ENCODE peak calls at places on chromosomes 1 and 21, in nine cellular contexts. C, V, T, D, E, U, S, P and N are unnamed samples.

GRCh38 chr1:150150511-150151021 is 850 bp downstream of the PLEKHO1 start:
- DNase-seq in E (no peak), U (no peak), T (no peak), C (no peak), D (no peak), V (peak), P (peak), S (no peak), N (peak)

GRCh38 chr1:231682761-231683160 is 56.2 kb downstream of the DISC1 start:
- DNase-seq in D (no peak), E (no peak), U (no peak), P (no peak), C (no peak), V (no peak), S (no peak), T (no peak), N (no peak)

GRCh38 chr1:18149113-18149641 is 41.6 kb downstream of the IGSF21 start:
- DNase-seq in E (peak), D (no peak), V (no peak), C (no peak), P (peak), S (no peak), U (no peak), T (no peak), N (peak)

GRCh38 chr1:201084171-201084766 is 28.0 kb downstream of the CACNA1S start:
- DNase-seq in T (no peak), V (no peak), U (no peak), C (no peak), E (no peak), P (no peak), S (peak), D (no peak), N (no peak)

GRCh38 chr1:193700710-193701355 is 514.4 kb upstream of the B3GALT2 start:
- DNase-seq in V (no peak), P (no peak), C (peak), S (no peak), U (no peak), E (peak), D (no peak), T (no peak), N (peak)

GRCh38 chr1:38027201-38028104 is 14.9 kb downstream of the UTP11 start:
- DNase-seq in C (no peak), T (no peak), P (no peak), V (no peak), U (no peak), E (peak), D (no peak), S (no peak), N (no peak)

GRCh38 chr1:202952818-202953217 is 5.3 kb downstream of the ADIPOR1 start:
- DNase-seq in S (no peak), V (no peak), P (no peak), C (peak), U (peak), T (no peak), E (peak), D (peak), N (no peak)

GRCh38 chr1:156776942-156777341 is 9.6 kb downstream of the PRCC start:
- DNase-seq in C (no peak), S (no peak), E (no peak), D (no peak), V (no peak), T (no peak), U (no peak), P (no peak), N (no peak)

GRCh38 chr1:152024228-152024627 is 12.6 kb downstream of the S100A11 start:
- DNase-seq in D (no peak), U (no peak), T (no peak), C (no peak), V (no peak), P (no peak), S (no peak), E (peak), N (no peak)

GRCh38 chr1:81165963-81166362 is 634.8 kb upstream of the ADGRL2 start:
- DNase-seq in S (no peak), V (no peak), T (no peak), P (no peak), C (no peak), E (no peak), D (no peak), U (no peak), N (no peak)

GRCh38 chr1:198273901-198274300 is 117.1 kb downstream of the NEK7 start:
- DNase-seq in E (no peak), T (no peak), V (no peak), C (no peak), D (no peak), P (no peak), U (no peak), S (no peak), N (no peak)

GRCh38 chr1:26694597-26695416 is 1.0 kb upstream of the ARID1A start:
- DNase-seq in E (no peak), U (no peak), P (no peak), T (peak), C (no peak), V (no peak), S (no peak), D (no peak), N (no peak)

GRCh38 chr1:233355841-233356704 is 28.5 kb downstream of the MAP3K21 start:
- DNase-seq in S (no peak), C (no peak), D (no peak), P (no peak), E (no peak), U (no peak), V (no peak), T (no peak), N (no peak)

GRCh38 chr1:7644906-7645750 is 126.0 kb upstream of the VAMP3 start:
- DNase-seq in T (no peak), E (peak), S (no peak), P (no peak), C (no peak), V (no peak), D (no peak), U (no peak), N (no peak)

GRCh38 chr1:207698822-207699483 is 52.9 kb upstream of the CD46 start:
- DNase-seq in E (peak), V (no peak), C (peak), T (no peak), D (no peak), P (peak), U (peak), S (no peak), N (peak)

GRCh38 chr1:154607084-154607747 is 770 bp downstream of the ADAR start:
- DNase-seq in T (no peak), D (no peak), V (no peak), C (peak), E (no peak), S (no peak), U (peak), P (no peak), N (no peak)

GRCh38 chr1:48079096-48079495 is 81.9 kb upstream of the TRABD2B start:
- DNase-seq in P (no peak), T (no peak), V (no peak), E (no peak), U (no peak), C (no peak), D (no peak), S (no peak), N (no peak)

GRCh38 chr1:9659328-9659727 is 7.8 kb downstream of the PIK3CD start:
- DNase-seq in S (no peak), E (peak), C (peak), D (no peak), V (no peak), P (no peak), T (no peak), U (no peak), N (no peak)

GRCh38 chr1:202037706-202038296 is 27.4 kb downstream of the ELF3 start:
- DNase-seq in V (no peak), C (peak), T (no peak), S (no peak), D (no peak), P (no peak), U (no peak), E (no peak), N (no peak)

GRCh38 chr21:25871566-25871965 is 136.8 kb downstream of the GABPA start:
- DNase-seq in V (no peak), S (no peak), T (no peak), U (no peak), D (no peak), P (peak), C (no peak), E (no peak), N (peak)

GRCh38 chr21:22019766-22020165 is 1021.6 kb downstream of the NCAM2 start:
- DNase-seq in S (no peak), D (no peak), T (no peak), C (no peak), U (no peak), P (no peak), V (no peak), E (no peak), N (no peak)

GRCh38 chr1:156834322-156834721 is 17.7 kb upstream of the SH2D2A start:
- DNase-seq in C (no peak), T (no peak), S (no peak), D (no peak), U (no peak), P (no peak), V (no peak), E (no peak), N (no peak)

GRCh38 chr1:78950801-78951200 is 55.7 kb downstream of the ADGRL4 start:
- DNase-seq in U (no peak), C (no peak), T (no peak), V (no peak), P (no peak), S (no peak), E (no peak), D (no peak), N (no peak)

GRCh38 chr1:96281491-96281890 is 440.1 kb upstream of the PTBP2 start:
- DNase-seq in V (no peak), D (no peak), U (no peak), T (no peak), P (no peak), E (no peak), C (no peak), S (no peak), N (no peak)

GRCh38 chr1:26132128-26132824 is 20.7 kb downstream of the PDIK1L start:
- DNase-seq in E (no peak), V (no peak), C (no peak), P (peak), S (no peak), T (no peak), U (no peak), D (no peak), N (peak)

GRCh38 chr1:88943221-88943620 is 49.2 kb downstream of the KYAT3 start:
- DNase-seq in U (no peak), P (no peak), V (no peak), C (no peak), S (no peak), D (no peak), E (no peak), T (no peak), N (no peak)

GRCh38 chr1:228823200-228823599 is 87.9 kb downstream of the RHOU start:
- DNase-seq in U (no peak), P (no peak), C (no peak), S (no peak), E (no peak), T (no peak), D (no peak), V (no peak), N (no peak)
- H3K27ac ChIP-seq in U (no peak), P (no peak), C (no peak), S (no peak), E (no peak), T (no peak), D (no peak), V (no peak), N (no peak)

DNA sequence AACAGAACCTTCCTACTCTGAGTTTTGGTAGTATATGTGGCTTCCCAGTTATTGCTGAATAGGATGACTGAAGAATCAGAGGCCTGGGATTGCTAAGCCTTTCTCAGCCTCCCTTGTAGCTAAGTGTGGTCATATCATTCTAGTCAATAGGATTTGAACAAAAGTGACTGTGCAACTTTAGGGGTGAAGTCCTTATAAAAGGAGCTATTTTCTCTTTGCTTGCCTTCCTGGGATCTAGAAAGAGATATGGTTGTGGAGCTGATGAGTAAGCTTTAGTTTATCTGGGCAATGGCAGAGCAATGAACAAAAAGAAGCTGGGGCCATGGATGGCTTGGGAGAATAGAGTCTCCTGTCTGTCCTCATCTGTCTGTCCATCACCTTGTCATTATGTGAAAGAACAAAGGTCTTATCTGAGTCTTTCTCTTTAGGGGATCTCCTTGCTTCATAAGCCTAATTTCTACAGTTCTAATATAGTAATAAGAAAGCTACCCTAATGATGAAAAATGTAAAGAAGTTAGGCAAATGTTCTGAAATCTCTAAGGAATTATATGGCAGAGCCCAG is 91.5 kb downstream of the TENT5C start:
- DNase-seq in S (no peak), U (no peak), E (no peak), D (no peak), V (no peak), T (no peak), P (no peak), C (no peak), N (no peak)
- H3K27ac ChIP-seq in S (no peak), U (no peak), E (no peak), D (peak), V (no peak), T (no peak), P (no peak), C (no peak), N (no peak)

DNA sequence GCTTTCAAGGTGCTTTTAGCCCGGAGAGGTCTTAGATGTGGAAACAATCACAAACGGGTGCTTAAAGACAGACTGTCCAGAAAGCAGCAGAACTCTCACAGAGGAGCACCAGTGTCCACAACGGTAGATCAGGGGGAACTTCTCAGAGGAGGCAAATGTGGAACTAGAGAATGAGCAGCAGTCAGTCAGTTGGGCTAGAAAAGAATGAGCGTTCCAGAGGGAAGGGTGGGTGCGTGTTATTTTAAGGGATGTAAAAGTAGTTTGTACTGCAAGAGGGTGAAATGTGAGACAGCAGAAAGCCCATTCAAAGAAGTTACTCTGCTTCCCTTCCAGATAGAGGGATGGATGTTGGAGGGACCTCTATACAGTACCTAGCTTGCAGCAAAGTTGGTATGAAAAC is 30.9 kb downstream of the RGS5 start:
- DNase-seq in V (no peak), C (peak), D (no peak), S (no peak), P (no peak), U (no peak), E (no peak), T (no peak), N (no peak)
- H3K27ac ChIP-seq in V (no peak), C (peak), D (peak), S (no peak), P (no peak), U (no peak), E (no peak), T (no peak), N (no peak)

DNA sequence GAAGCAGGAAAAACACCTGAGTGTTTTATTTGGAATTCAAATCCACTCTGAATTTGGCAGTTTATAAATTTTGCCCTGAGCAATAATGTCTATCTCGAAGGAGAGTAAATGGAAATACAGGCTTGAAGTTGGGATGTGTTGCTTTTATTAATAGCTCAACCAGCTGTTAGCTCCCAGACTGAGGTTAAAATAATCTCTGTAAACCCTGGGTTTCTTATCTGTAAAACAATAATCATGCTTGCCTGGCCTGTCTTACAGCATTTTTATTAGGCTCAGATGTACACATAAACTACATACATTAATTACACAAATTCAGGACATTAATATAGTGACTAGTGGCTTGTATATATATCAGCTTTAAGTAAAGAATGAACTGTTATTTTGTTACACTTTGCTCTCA is 148.5 kb downstream of the GALNT2 start:
- DNase-seq in V (no peak), S (no peak), T (no peak), E (no peak), U (no peak), C (no peak), P (no peak), D (no peak), N (no peak)
- H3K27ac ChIP-seq in V (no peak), S (no peak), T (no peak), E (no peak), U (peak), C (no peak), P (no peak), D (peak), N (no peak)

GRCh38 chr21:39208624-39209333 is 25.5 kb upstream of the PSMG1 start:
- DNase-seq in D (no peak), T (no peak), C (no peak), V (no peak), P (peak), E (no peak), U (no peak), S (no peak), N (no peak)
- H3K27ac ChIP-seq in D (no peak), T (no peak), C (no peak), V (no peak), P (peak), E (no peak), U (no peak), S (no peak), N (no peak)

DNA sequence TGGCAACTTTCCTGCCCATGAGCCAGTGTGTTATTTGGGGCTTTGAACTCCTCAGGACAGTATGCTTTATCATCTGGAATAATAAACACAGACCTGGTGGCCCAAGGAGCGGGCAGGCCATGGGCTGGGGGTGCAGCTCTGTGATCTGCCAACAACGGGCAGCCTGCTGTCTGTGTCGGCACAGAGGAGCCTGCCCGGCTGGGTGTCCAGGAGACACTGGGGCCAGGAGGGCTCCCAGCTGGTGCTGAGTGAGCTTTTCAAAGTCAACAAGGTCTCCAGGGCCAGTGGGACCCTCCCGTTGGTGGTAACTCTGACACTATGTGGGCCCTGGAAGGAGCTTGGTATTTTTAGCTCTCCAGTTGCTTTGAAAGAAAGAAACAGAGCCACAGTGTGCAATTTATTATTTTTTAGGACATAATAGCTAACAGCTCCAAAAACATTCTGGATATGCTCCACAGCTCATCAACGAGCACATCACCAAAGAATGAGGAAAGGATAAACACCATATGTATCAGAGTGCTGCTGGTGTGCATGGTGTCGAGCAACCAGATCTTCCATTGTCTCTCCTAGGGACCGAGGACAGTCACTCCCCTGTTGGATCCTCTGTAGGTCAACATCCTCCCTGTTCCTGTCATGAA is 488.7 kb upstream of the USP24 start:
- DNase-seq in U (no peak), D (no peak), T (no peak), V (no peak), P (no peak), C (no peak), E (no peak), S (no peak), N (no peak)
- H3K27ac ChIP-seq in U (no peak), D (no peak), T (no peak), V (no peak), P (no peak), C (no peak), E (no peak), S (no peak), N (no peak)

DNA sequence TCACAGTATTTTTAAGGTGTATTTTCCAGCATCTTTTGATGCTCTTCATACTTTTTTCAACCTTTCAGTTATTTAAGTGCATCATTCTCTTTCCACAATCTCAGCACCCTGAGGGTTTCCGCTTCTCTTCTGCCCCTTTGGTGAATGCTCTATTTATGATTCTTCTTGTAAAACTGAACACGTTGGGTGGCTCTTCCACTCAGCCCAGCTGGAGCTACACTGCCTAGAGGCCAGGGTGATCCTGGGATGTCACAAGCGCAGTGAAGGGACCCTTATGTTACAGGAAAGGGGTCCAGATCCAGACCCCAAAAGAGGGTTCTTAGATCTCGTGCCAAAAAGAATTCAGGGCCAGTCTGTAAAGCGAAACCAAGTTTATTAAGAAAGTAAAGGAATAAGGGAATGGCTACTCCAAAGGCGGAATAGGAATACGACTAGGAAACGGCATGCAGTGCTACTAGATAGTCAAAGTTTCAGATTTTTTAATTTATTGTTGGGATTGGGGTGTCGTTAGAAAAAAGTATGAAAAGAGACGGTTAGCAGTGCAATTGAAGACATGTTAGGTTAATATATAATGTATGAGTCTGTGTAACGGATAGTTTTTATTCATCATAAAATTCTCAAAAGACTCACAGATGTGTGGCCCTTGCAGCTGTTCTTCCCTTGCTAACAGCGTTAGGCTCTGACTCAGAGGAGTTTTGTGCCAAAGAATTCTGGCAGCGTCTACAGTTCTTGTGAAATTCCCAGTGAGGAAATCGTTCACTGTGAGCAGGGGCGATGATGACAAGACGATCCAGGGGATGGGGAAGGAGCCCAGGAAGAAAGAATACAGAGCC is 14.4 kb upstream of the ERVH48-1 start:
- DNase-seq in S (no peak), T (no peak), U (peak), D (peak), C (peak), V (no peak), P (no peak), E (peak), N (peak)
- H3K27ac ChIP-seq in S (no peak), T (no peak), U (peak), D (peak), C (no peak), V (no peak), P (peak), E (peak), N (no peak)

GRCh38 chr1:5967351-5968160 is 24.7 kb downstream of the NPHP4 start:
- DNase-seq in S (no peak), D (no peak), T (no peak), U (peak), C (no peak), V (no peak), E (no peak), P (no peak), N (no peak)
- H3K27ac ChIP-seq in S (no peak), D (no peak), T (no peak), U (no peak), C (no peak), V (no peak), E (no peak), P (no peak), N (no peak)